ENCODE peak calls at places on chromosome 3, in six cellular contexts. X is GM10248, P is HFFc6, S is B cell, G is kidney epithelial cell, V is left lung. D is an unnamed sample.

GRCh38 chr3:196138927-196139680 is 57.2 kb upstream of the TFRC start:
- DNase-seq in G (no peak), P (no peak), V (peak; percentile 2), X (no peak), S (no peak), D (peak; percentile 68)

GRCh38 chr3:72011495-72011894 is 226.5 kb upstream of the PROK2 start:
- DNase-seq in V (no peak), G (peak; percentile 21), X (no peak), P (peak; percentile 82), S (no peak), D (peak; percentile 88)

GRCh38 chr3:63954182-63954581 is 42.0 kb upstream of the SCAANT1 start:
- DNase-seq in P (no peak), X (no peak), S (no peak), G (no peak), V (no peak), D (no peak)

GRCh38 chr3:9862391-9863235 is 17.4 kb downstream of the CIDEC start:
- DNase-seq in V (peak; percentile 91), X (peak; percentile 67), P (peak; percentile 31), S (peak; percentile 76), G (no peak), D (no peak)

GRCh38 chr3:137121704-137122314 is 164.0 kb downstream of the IL20RB start:
- DNase-seq in V (no peak), G (peak; percentile 5), X (peak; percentile 55), P (peak; percentile 26), S (no peak), D (peak; percentile 14)

GRCh38 chr3:52633786-52634185 is 51.9 kb downstream of the PBRM1 start:
- DNase-seq in G (no peak), P (peak; percentile 22), X (no peak), V (no peak), S (no peak), D (peak; percentile 72)

GRCh38 chr3:52872245-52872644 is 25.1 kb downstream of the STIMATE start:
- DNase-seq in X (no peak), P (no peak), G (no peak), V (no peak), S (no peak), D (no peak)

GRCh38 chr3:16332904-16333426 is 68.0 kb downstream of the OXNAD1 start:
- DNase-seq in V (no peak), P (peak; percentile 64), G (no peak), X (no peak), S (no peak), D (peak; percentile 76)

GRCh38 chr3:101902041-101902440 is 52.7 kb downstream of the NFKBIZ start:
- DNase-seq in G (peak; percentile 97), V (no peak), P (peak; percentile 93), X (no peak), S (no peak), D (peak; percentile 86)

GRCh38 chr3:155012584-155012983 is 67.5 kb upstream of the MME start:
- DNase-seq in S (no peak), V (no peak), G (no peak), X (no peak), P (no peak), D (no peak)

GRCh38 chr3:153043729-153044314 is 118.2 kb upstream of the RAP2B start:
- DNase-seq in V (no peak), S (no peak), X (no peak), G (no peak), P (peak; percentile 45), D (peak; percentile 25)

GRCh38 chr3:24343084-24343783 is 151.4 kb downstream of the THRB start:
- DNase-seq in P (peak; percentile 2), X (no peak), S (no peak), G (peak; percentile 18), V (no peak), D (peak; percentile 57)

GRCh38 chr3:24086597-24087369 is 141.7 kb downstream of the NR1D2 start:
- DNase-seq in S (no peak), P (no peak), V (no peak), G (no peak), X (no peak), D (peak; percentile 10)

GRCh38 chr3:10319804-10320203 is 1.1 kb downstream of the SEC13 start:
- DNase-seq in S (no peak), P (no peak), G (no peak), V (no peak), X (no peak), D (peak; percentile 39)

GRCh38 chr3:49124203-49124602 is 3.6 kb upstream of the USP19 start:
- DNase-seq in G (no peak), V (no peak), S (no peak), X (no peak), P (no peak), D (no peak)

DNA sequence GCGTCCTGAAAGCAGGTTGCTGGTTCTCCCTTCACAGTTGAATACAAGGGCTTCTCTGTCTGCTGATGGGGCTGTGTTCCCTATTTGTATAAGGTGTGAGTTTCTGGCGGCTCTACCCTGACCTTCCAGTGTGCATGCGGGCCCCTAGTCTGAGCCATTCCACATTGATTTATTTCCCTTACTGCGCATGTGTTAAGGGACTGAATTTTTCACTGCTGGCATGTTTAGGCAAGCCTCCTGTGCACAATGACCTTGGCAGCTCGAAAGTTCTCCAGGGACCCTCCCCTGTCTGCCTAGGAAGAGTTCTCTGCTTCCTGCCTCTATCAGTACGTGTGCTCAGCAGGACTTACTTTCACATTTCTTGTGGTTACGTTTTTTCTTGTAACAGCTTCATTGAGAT is 11.4 kb downstream of the TRAK1 start:
- DNase-seq in S (no peak), G (no peak), X (no peak), P (no peak), V (no peak), D (no peak)
- TF ChIP-seq CTCF in S (no peak), G (no peak), X (no peak), P (no peak), V (no peak), D (no peak)

GRCh38 chr3:41448396-41448795 is 249.1 kb downstream of the CTNNB1 start:
- DNase-seq in G (no peak), S (no peak), V (no peak), P (no peak), X (no peak), D (no peak)
- TF ChIP-seq CTCF in G (no peak), S (no peak), V (no peak), P (no peak), X (no peak), D (no peak)

GRCh38 chr3:138943724-138944131 is 3.2 kb downstream of the FOXL2 start:
- DNase-seq in X (no peak), S (no peak), G (no peak), V (no peak), P (no peak), D (no peak)

GRCh38 chr3:138944136-138944658 is 2.7 kb downstream of the FOXL2 start:
- DNase-seq in X (no peak), S (peak; percentile 34), V (peak; percentile 79), P (no peak), G (no peak), D (no peak)

GRCh38 chr3:138942271-138942670 is 4.7 kb downstream of the FOXL2 start:
- DNase-seq in X (no peak), P (no peak), S (no peak), G (no peak), V (no peak), D (no peak)

GRCh38 chr3:138941259-138941885 is 5.6 kb downstream of the FOXL2 start:
- DNase-seq in V (no peak), P (peak; percentile 45), G (no peak), S (no peak), X (peak; percentile 25), D (no peak)

GRCh38 chr3:138942861-138943623 is 3.9 kb downstream of the FOXL2 start:
- DNase-seq in V (no peak), X (no peak), P (no peak), G (no peak), S (no peak), D (no peak)
- TF ChIP-seq CTCF in V (no peak), X (no peak), P (no peak), G (no peak), S (no peak), D (no peak)

GRCh38 chr3:27108322-27108721 is 260.9 kb downstream of the NEK10 start:
- DNase-seq in X (no peak), V (no peak), G (no peak), P (no peak), S (no peak), D (no peak)

GRCh38 chr3:27110020-27110419 is 259.2 kb downstream of the NEK10 start:
- DNase-seq in V (no peak), S (no peak), G (no peak), P (no peak), X (no peak), D (no peak)

DNA sequence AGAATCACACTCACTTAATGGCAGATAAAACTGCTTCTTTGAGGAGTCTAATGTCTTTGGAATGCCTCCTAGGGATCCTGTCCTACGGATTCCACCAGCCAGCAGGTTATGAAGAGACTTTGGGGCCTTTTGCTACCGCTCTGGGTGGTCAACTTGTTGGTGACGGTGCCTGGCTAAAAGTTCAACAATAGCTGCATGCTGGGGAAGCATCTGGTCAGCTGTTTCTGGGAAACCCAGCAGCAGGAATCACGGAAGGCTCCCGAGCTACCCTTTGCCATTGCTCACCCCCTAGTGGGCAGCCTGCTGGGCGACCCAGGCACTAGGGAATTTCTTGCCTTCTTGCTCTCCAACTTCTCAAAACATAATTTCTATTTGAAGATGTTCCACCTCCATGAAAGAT is 263.3 kb downstream of the NEK10 start:
- DNase-seq in G (no peak), X (no peak), S (no peak), V (no peak), P (no peak), D (no peak)
- TF ChIP-seq CTCF in G (peak; percentile 18), X (no peak), S (no peak), V (no peak), P (peak; percentile 58), D (no peak)

GRCh38 chr3:122572940-122573412 is 4.5 kb upstream of the PARP15 start:
- DNase-seq in S (no peak), X (peak; percentile 49), G (no peak), P (no peak), V (no peak), D (peak; percentile 3)

GRCh38 chr3:122578110-122578740 is 775 bp downstream of the PARP15 start:
- DNase-seq in S (no peak), V (no peak), P (no peak), G (no peak), X (no peak), D (no peak)

GRCh38 chr3:122581622-122582021 is 4.2 kb downstream of the PARP15 start:
- DNase-seq in S (no peak), X (no peak), V (no peak), P (no peak), G (no peak), D (no peak)

GRCh38 chr3:122576174-122576940 is 1.1 kb upstream of the PARP15 start:
- DNase-seq in S (peak; percentile 78), G (no peak), P (no peak), V (no peak), X (peak; percentile 79), D (no peak)

DNA sequence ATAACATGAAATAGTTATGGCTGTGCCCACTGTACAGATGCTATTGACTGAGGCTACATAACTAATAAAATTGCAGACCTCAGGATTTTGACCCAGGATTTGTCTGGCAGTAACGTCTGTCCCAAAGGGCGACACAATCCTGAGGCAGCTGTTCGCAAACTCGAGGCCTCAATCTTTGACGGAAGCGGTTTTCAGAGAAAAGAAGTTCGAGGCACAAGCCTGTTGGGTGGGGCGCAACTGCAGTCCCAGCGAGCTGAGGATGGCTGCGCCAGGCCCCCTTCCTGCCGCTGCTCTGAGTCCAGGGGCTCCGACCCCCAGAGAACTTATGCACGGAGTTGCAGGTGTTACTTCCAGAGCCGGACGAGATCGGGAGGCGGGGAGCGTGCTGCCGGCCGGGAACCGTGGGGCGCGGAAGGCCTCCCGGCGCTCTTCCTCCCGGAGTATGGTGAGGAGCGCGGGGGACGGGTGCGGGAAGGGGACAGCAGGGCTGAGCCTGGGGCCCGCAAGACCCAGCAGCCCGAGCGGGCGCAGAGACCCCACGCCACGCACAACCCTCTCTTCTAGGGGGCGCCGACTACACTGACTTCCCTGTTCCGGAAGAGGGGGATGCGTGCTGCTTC is at the start of gene PARP15:
- DNase-seq in S (no peak), V (peak; percentile 82), X (peak; percentile 47), P (no peak), G (no peak), D (no peak)
- TF ChIP-seq CTCF in S (no peak), V (no peak), X (peak; percentile 12), P (no peak), G (peak; percentile 2), D (no peak)

D was measured in astrocyte.